ENCODE peak calls at places on chromosomes 2 and 18, in six cellular contexts. P, D, G, K, V and T are unnamed samples.

GRCh38 chr2:237742191-237742590 is 56.4 kb upstream of the RBM44 start:
- DNase-seq in V (no peak), P (no peak), D (peak), G (no peak), K (no peak), T (no peak)

GRCh38 chr2:230949966-230950832 is 25.2 kb upstream of the GPR55 start:
- DNase-seq in D (no peak), P (no peak), K (no peak), V (no peak), G (peak), T (no peak)

GRCh38 chr2:96802281-96802595 is 13.8 kb upstream of the CNNM3 start:
- DNase-seq in G (no peak), K (no peak), P (no peak), V (no peak), D (no peak), T (no peak)

GRCh38 chr2:189104926-189105325 is 74.6 kb downstream of the COL5A2 start:
- DNase-seq in G (no peak), D (no peak), P (no peak), V (no peak), K (no peak), T (no peak)

GRCh38 chr2:240992572-240993291 is 5.7 kb upstream of the SNED1 start:
- DNase-seq in V (no peak), P (no peak), K (peak), D (no peak), G (no peak), T (no peak)

GRCh38 chr2:145332210-145332609 is 812.3 kb upstream of the ZEB2 start:
- DNase-seq in D (no peak), G (no peak), P (no peak), V (no peak), K (no peak), T (no peak)

GRCh38 chr2:201789395-201789794 is 8.7 kb upstream of the ALS2 start:
- DNase-seq in K (no peak), V (no peak), D (no peak), P (no peak), G (no peak), T (no peak)

GRCh38 chr2:47539228-47539627 is 136.3 kb downstream of the MSH2 start:
- DNase-seq in G (no peak), V (peak), K (no peak), P (no peak), D (no peak), T (peak)

GRCh38 chr18:58186258-58186948 is 142.4 kb downstream of the NEDD4L start:
- DNase-seq in G (no peak), V (no peak), D (no peak), P (no peak), K (peak), T (no peak)

GRCh38 chr2:106982350-106982749 is 96.4 kb upstream of the ST6GAL2 start:
- DNase-seq in K (no peak), V (no peak), P (no peak), G (no peak), D (no peak), T (no peak)

GRCh38 chr2:127173073-127173472 is 47.0 kb downstream of the CYP27C1 start:
- DNase-seq in D (no peak), G (no peak), V (no peak), K (no peak), P (no peak), T (no peak)

GRCh38 chr2:181354626-181355025 is 102.6 kb upstream of the ITGA4 start:
- DNase-seq in D (no peak), K (no peak), P (no peak), V (no peak), G (no peak), T (no peak)

GRCh38 chr18:4510709-4511108 is 55.6 kb upstream of the DLGAP1 start:
- DNase-seq in K (no peak), P (no peak), D (no peak), V (no peak), G (no peak), T (no peak)

GRCh38 chr18:54532222-54532621 is 58.8 kb upstream of the DYNAP start:
- DNase-seq in D (no peak), V (no peak), P (peak), K (peak), G (no peak), T (peak)

GRCh38 chr18:54528942-54529376 is 62.1 kb upstream of the DYNAP start:
- DNase-seq in D (no peak), V (no peak), K (no peak), P (no peak), G (no peak), T (peak)

GRCh38 chr18:54531402-54532065 is 59.5 kb upstream of the DYNAP start:
- DNase-seq in P (peak), V (no peak), D (no peak), G (no peak), K (no peak), T (peak)

GRCh38 chr18:54530285-54530684 is 60.8 kb upstream of the DYNAP start:
- DNase-seq in P (no peak), V (no peak), K (no peak), D (no peak), G (no peak), T (no peak)

DNA sequence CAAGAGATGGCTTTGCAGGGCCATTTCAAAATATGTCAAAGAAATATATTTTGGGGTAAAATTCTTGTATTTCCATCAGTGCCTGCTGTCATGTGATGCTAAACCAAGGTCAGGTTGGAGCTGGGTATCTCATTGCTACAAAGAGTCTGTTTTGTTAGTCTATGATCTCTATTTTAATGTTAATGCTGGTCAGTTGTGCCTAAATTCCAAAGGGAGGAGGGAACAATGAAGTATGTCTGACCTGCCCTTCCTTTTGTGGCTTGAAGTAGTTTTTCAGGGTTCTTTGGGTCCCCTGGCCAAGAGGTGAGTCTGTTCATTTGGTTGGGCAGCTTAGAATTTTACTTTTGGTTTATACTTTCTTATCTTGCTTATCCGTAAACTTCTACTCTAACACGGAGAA is 61.6 kb upstream of the DYNAP start:
- DNase-seq in P (no peak), D (no peak), G (no peak), V (no peak), K (no peak), T (peak)
- TF ChIP-seq CREB1 in P (no peak), D (no peak), G (no peak), V (no peak), K (no peak), T (no peak)

DNA sequence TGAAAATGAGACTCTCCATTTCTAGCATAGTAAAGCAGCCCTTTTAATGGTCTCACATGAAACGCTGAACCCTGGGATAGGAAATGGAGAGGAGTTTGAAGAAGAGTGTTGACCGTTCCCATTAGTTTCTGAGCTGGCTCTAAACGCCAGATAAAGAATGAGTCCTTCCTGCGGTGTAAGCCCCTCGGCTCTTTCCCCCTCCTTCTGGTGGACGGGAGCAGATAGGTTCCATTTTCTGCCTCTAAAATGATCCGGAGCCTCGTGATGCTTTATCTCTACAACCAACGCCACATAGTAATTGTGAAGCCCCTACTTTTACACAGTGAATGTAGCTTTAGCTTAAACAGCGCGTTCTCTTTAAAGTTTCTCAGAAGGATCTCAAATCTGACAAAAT is 24.1 kb upstream of the ZNF516 start:
- DNase-seq in P (no peak), D (no peak), G (no peak), K (no peak), V (no peak), T (peak)
- TF ChIP-seq CREB1 in P (no peak), D (no peak), G (no peak), K (no peak), V (no peak), T (no peak)

DNA sequence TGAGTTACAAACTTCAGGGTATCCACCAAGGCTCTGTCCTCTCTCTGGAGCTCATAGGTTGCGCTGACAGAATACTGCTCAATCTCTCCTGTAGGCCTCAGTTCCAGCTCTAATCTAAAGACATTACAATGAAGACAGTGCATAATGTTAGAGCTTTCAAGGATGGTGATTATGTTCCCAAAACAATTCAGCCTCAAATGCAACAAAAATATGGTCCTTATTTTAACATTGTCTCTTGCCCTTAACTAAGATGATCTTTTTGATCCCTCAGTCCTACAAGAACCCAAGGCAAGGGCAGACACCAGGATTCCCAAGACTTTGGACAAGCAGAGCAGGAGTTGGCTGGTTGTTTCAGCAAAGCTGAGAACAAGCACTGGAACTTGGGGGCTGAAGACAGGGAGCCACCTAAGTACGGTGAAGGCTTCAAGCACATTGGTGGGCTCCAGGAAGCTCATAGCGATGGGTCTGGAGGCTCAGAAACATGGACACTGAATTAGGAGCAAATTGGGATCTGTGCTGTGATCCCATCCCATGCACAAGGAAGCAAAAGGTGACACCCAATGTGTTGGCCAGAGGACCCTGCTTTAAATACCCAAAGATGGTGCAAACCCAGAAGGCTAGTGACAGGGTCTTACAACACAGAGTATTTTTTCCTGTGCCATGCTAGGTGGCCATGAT is 24.7 kb downstream of the APOB start:
- DNase-seq in K (no peak), G (no peak), D (no peak), P (no peak), V (no peak), T (no peak)
- TF ChIP-seq CREB1 in K (no peak), G (no peak), D (no peak), P (no peak), V (no peak), T (no peak)

DNA sequence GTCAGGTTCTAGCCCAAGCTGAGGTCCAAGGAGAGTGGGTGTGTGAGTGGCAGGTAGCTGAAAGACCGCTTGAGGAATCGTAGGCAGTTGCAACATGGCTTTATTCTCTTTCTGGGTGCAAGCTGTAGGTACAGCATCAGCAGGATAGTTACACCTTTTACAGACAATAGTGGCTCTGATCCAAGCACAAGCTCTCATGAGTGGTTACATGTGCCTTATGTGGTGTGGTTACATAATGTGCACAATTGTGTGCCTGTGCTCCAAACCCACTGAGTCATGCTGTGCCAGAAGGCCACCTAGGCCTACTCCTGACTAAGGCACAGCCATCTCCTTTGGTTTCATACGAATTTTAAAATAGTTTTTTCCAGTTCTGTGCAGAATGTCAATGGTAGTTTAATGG is 227.6 kb downstream of the SATB2 start:
- DNase-seq in K (no peak), V (no peak), P (no peak), G (no peak), D (no peak), T (no peak)
- TF ChIP-seq CREB1 in K (no peak), V (no peak), P (no peak), G (no peak), D (no peak), T (no peak)

GRCh38 chr2:177998006-177998405 is 74.6 kb downstream of the PDE11A start:
- DNase-seq in K (no peak), V (no peak), D (no peak), P (no peak), G (no peak), T (no peak)
- TF ChIP-seq CREB1 in K (no peak), V (no peak), D (no peak), P (no peak), G (no peak), T (no peak)

GRCh38 chr2:67945976-67946375 is 116.8 kb downstream of the C1D start:
- DNase-seq in P (no peak), K (no peak), V (no peak), G (no peak), D (no peak), T (no peak)
- TF ChIP-seq CREB1 in P (no peak), K (no peak), V (no peak), G (no peak), D (no peak), T (no peak)

GRCh38 chr2:88198308-88198707 is 28.2 kb downstream of the THNSL2 start:
- DNase-seq in G (no peak), P (no peak), K (no peak), V (no peak), D (no peak), T (no peak)
- TF ChIP-seq CREB1 in G (no peak), P (no peak), K (no peak), V (no peak), D (no peak), T (no peak)

GRCh38 chr2:196979976-196980375 is 53.5 kb upstream of the PGAP1 start:
- DNase-seq in V (no peak), P (no peak), D (no peak), G (no peak), K (no peak), T (no peak)
- TF ChIP-seq CREB1 in V (no peak), P (no peak), D (no peak), G (no peak), K (no peak), T (no peak)

GRCh38 chr2:233905945-233906344 is 11.2 kb upstream of the TRPM8 start:
- DNase-seq in P (no peak), V (no peak), G (no peak), K (no peak), D (no peak), T (no peak)
- TF ChIP-seq CREB1 in P (no peak), V (no peak), G (no peak), K (no peak), D (no peak), T (no peak)

GRCh38 chr2:196413821-196414274 is 225.7 kb upstream of the CCDC150 start:
- DNase-seq in V (no peak), K (no peak), D (no peak), P (no peak), G (peak), T (no peak)
- TF ChIP-seq CREB1 in V (no peak), K (no peak), D (no peak), P (no peak), G (no peak), T (no peak)